ENCODE peak calls at places on chromosomes 5 and 9, in ten cellular contexts. N is heart right ventricle, S is type B pancreatic cell, Z is gastrocnemius medialis, J is psoas muscle, T is uterus, P is dorsolateral prefrontal cortex, W is astrocyte of the spinal cord, L is AG04450, M is GM13977. Q is an unnamed sample.

GRCh38 chr5:134063421-134063820 is 51.1 kb upstream of the TCF7 start:
- DNase-seq in N (no peak), S (no peak), Z (peak; percentile 72), J (peak; percentile 81), T (no peak), P (no peak), W (no peak), L (no peak), M (no peak), Q (no peak)

GRCh38 chr9:19521205-19521604 is 112.4 kb downstream of the ACER2 start:
- DNase-seq in N (no peak), S (no peak), Z (no peak), J (no peak), T (no peak), P (no peak), W (no peak), L (no peak), M (no peak), Q (no peak)

GRCh38 chr5:149053027-149053705 is 9.7 kb downstream of the SH3TC2 start:
- DNase-seq in N (no peak), S (no peak), Z (no peak), J (no peak), T (no peak), P (no peak), W (peak; percentile 75), L (no peak), M (no peak), Q (no peak)

GRCh38 chr9:109418827-109419226 is 79.3 kb downstream of the PTPN3 start:
- DNase-seq in N (no peak), S (no peak), Z (no peak), J (no peak), T (no peak), P (no peak), W (no peak), L (no peak), M (peak; percentile 28), Q (no peak)

GRCh38 chr9:114446672-114447450 is 58.4 kb downstream of the WHRN start:
- DNase-seq in N (no peak), S (no peak), Z (no peak), J (no peak), T (no peak), P (no peak), W (no peak), L (no peak), M (no peak), Q (no peak)

GRCh38 chr5:139862803-139863202 is 67.2 kb downstream of the PSD2 start:
- DNase-seq in N (no peak), S (no peak), Z (no peak), J (no peak), T (no peak), P (no peak), W (no peak), L (no peak), M (no peak), Q (no peak)

GRCh38 chr9:113886471-113886870 is 10.4 kb downstream of the ZNF618 start:
- DNase-seq in N (no peak), S (no peak), Z (no peak), J (no peak), T (no peak), P (no peak), W (peak; percentile 42), L (no peak), M (no peak), Q (no peak)

GRCh38 chr9:120922404-120923173 is 4.0 kb downstream of the TRAF1 start:
- DNase-seq in N (no peak), S (no peak), Z (no peak), J (no peak), T (no peak), P (no peak), W (no peak), L (no peak), M (no peak), Q (no peak)

GRCh38 chr9:14525840-14526239 is 167.4 kb downstream of the ZDHHC21 start:
- DNase-seq in N (no peak), S (no peak), Z (no peak), J (no peak), T (no peak), P (no peak), W (no peak), L (no peak), M (no peak), Q (no peak)

GRCh38 chr5:140342287-140342686 is 4.1 kb downstream of the HBEGF start:
- DNase-seq in N (no peak), S (no peak), Z (no peak), J (no peak), T (no peak), P (no peak), W (no peak), L (no peak), M (no peak), Q (no peak)

GRCh38 chr5:96329294-96329693 is 103.8 kb downstream of the PCSK1 start:
- DNase-seq in N (no peak), S (no peak), Z (no peak), J (no peak), T (no peak), P (no peak), W (no peak), L (no peak), M (no peak), Q (no peak)

DNA sequence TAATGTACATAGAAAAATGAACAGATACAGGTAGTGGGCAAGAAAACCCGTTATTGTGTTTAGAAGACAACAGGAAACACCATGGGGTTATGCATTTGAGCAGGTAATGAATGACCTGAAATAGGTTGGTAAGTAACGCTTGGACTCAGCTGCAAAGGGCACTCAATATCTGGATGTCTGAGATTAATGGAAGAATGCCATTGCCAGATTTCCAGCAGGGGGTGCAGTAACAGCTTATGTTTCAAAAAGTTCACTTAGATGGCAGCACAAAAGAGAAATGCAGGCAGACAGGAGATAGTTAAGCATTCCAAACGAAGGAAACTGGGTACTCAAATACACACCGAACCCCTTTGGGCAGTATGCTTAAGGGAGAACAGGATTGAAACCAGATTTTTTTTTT is 285.5 kb upstream of the VLDLR start:
- DNase-seq in N (no peak), S (no peak), Z (no peak), J (no peak), T (no peak), P (no peak), W (peak; percentile 13), L (no peak), M (no peak), Q (no peak)
- TF ChIP-seq CTCF in N (peak; percentile 24), S (peak; percentile 46), Z (no peak), J (peak; percentile 12), T (no peak), P (peak; percentile 20), W (no peak), L (peak; percentile 37), M (peak; percentile 40), Q (peak; percentile 26)

GRCh38 chr5:127419007-127419406 is 98.4 kb upstream of the PRRC1 start:
- DNase-seq in N (no peak), S (no peak), Z (no peak), J (no peak), T (no peak), P (no peak), W (no peak), L (no peak), M (no peak), Q (no peak)
- TF ChIP-seq CTCF in N (no peak), S (no peak), Z (no peak), J (no peak), T (no peak), P (no peak), W (no peak), L (no peak), M (no peak), Q (no peak)

DNA sequence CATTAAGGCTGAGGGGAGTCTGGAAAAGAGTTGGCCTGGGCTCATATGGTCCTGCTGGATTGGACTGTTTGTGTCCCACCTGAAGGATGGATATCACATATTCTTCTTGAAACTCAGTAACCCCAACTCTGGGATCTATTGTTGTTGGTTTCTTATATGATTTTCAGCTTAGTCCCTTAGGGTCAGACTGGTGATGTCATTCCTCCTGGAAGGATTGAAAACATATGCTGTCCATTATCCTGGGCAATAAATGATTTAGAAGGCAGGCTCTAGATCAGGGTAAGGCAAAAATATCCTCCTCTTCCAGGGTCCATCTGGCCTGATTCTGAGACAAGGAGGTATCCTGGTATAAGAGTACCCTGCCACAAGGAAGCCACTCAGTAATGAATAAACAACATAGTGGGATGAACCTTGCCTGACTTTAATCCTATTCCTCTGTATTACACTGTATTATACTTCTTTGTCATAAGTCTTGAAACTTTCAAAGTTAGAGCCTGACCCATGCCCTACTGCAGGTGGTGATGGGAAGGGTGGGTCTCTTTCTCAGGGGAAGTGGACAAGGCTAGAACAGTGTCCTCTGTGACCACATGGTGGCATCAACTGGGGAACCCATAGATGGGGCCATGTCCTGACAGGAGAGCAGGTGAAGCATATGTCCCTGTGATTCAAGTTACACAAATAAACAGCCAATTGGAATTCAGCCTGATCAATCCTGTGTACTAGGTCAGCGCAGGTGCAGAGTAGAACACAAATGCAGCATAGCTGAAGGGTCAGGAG is 454.4 kb upstream of the TRPC7 start:
- DNase-seq in N (no peak), S (no peak), Z (no peak), J (no peak), T (no peak), P (no peak), W (no peak), L (no peak), M (no peak), Q (no peak)
- TF ChIP-seq CTCF in N (no peak), S (no peak), Z (no peak), J (no peak), T (no peak), P (no peak), W (no peak), L (no peak), M (no peak), Q (no peak)

GRCh38 chr9:17929506-17929905 is 350.6 kb downstream of the SH3GL2 start:
- DNase-seq in N (no peak), S (no peak), Z (no peak), J (no peak), T (no peak), P (no peak), W (no peak), L (no peak), M (no peak), Q (no peak)
- TF ChIP-seq CTCF in N (no peak), S (no peak), Z (no peak), J (no peak), T (no peak), P (no peak), W (no peak), L (no peak), M (no peak), Q (no peak)